ENCODE peak calls at places on chromosomes 16 and 17, in ten cellular contexts. One of them, this sample, is unnamed.

GRCh38 chr17:81165246-81166032 is at the start of gene PVALEF:
- DNase-seq in left colon: no peak
- DNase-seq in HFF-Myc: no peak
- DNase-seq in HTR-8/SVneo: peak; percentile 44
- DNase-seq in activated CD4-positive, alpha-beta T cell treated with anti-CD3 and anti-CD28 coated beads for 24 hours: no peak
- DNase-seq in anterior cingulate cortex: no peak
- DNase-seq in Calu3: no peak
- DNase-seq in thoracic aorta: no peak
- DNase-seq in stimulated activated CD8-positive, alpha-beta memory T cell treated with anti-CD3 and anti-CD28 coated beads, Interleukin-15, amount 100 ng/mL, for 24 hours: no peak
- DNase-seq in NCI-H1048: no peak
- DNase-seq in this sample: no peak

GRCh38 chr17:14080847-14081251 is 11.5 kb downstream of the COX10 start:
- DNase-seq in activated CD4-positive, alpha-beta T cell treated with anti-CD3 and anti-CD28 coated beads for 24 hours: no peak
- DNase-seq in left colon: peak; percentile 30
- DNase-seq in anterior cingulate cortex: no peak
- DNase-seq in Calu3: no peak
- DNase-seq in stimulated activated CD8-positive, alpha-beta memory T cell treated with anti-CD3 and anti-CD28 coated beads, Interleukin-15, amount 100 ng/mL, for 24 hours: no peak
- DNase-seq in HTR-8/SVneo: no peak
- DNase-seq in thoracic aorta: no peak
- DNase-seq in HFF-Myc: peak; percentile 29
- DNase-seq in NCI-H1048: no peak
- DNase-seq in this sample: peak; percentile 81

GRCh38 chr17:17812211-17813054 is 24.4 kb downstream of the SREBF1 start:
- DNase-seq in Calu3: peak; percentile 62
- DNase-seq in thoracic aorta: no peak
- DNase-seq in left colon: peak; percentile 72
- DNase-seq in activated CD4-positive, alpha-beta T cell treated with anti-CD3 and anti-CD28 coated beads for 24 hours: peak; percentile 50
- DNase-seq in HTR-8/SVneo: peak; percentile 70
- DNase-seq in stimulated activated CD8-positive, alpha-beta memory T cell treated with anti-CD3 and anti-CD28 coated beads, Interleukin-15, amount 100 ng/mL, for 24 hours: peak; percentile 52
- DNase-seq in HFF-Myc: no peak
- DNase-seq in anterior cingulate cortex: peak; percentile 63
- DNase-seq in NCI-H1048: no peak
- DNase-seq in this sample: peak; percentile 71

GRCh38 chr17:45574376-45574775 is 83.9 kb upstream of the PLEKHM1 start:
- DNase-seq in HFF-Myc: no peak
- DNase-seq in anterior cingulate cortex: no peak
- DNase-seq in stimulated activated CD8-positive, alpha-beta memory T cell treated with anti-CD3 and anti-CD28 coated beads, Interleukin-15, amount 100 ng/mL, for 24 hours: no peak
- DNase-seq in HTR-8/SVneo: no peak
- DNase-seq in left colon: no peak
- DNase-seq in NCI-H1048: no peak
- DNase-seq in Calu3: no peak
- DNase-seq in activated CD4-positive, alpha-beta T cell treated with anti-CD3 and anti-CD28 coated beads for 24 hours: no peak
- DNase-seq in thoracic aorta: no peak
- DNase-seq in this sample: peak; percentile 44

GRCh38 chr17:57875109-57876022 is 25.5 kb upstream of the MRPS23 start:
- DNase-seq in activated CD4-positive, alpha-beta T cell treated with anti-CD3 and anti-CD28 coated beads for 24 hours: no peak
- DNase-seq in HTR-8/SVneo: peak; percentile 99
- DNase-seq in stimulated activated CD8-positive, alpha-beta memory T cell treated with anti-CD3 and anti-CD28 coated beads, Interleukin-15, amount 100 ng/mL, for 24 hours: no peak
- DNase-seq in NCI-H1048: peak; percentile 65
- DNase-seq in Calu3: peak; percentile 84
- DNase-seq in thoracic aorta: peak; percentile 68
- DNase-seq in HFF-Myc: peak; percentile 95
- DNase-seq in anterior cingulate cortex: peak; percentile 79
- DNase-seq in left colon: peak; percentile 54
- DNase-seq in this sample: peak; percentile 98

GRCh38 chr17:67475161-67475887 is 98.2 kb downstream of the PITPNC1 start:
- DNase-seq in NCI-H1048: peak; percentile 43
- DNase-seq in Calu3: peak; percentile 80
- DNase-seq in HFF-Myc: peak; percentile 52
- DNase-seq in activated CD4-positive, alpha-beta T cell treated with anti-CD3 and anti-CD28 coated beads for 24 hours: peak; percentile 72
- DNase-seq in thoracic aorta: no peak
- DNase-seq in left colon: peak; percentile 89
- DNase-seq in stimulated activated CD8-positive, alpha-beta memory T cell treated with anti-CD3 and anti-CD28 coated beads, Interleukin-15, amount 100 ng/mL, for 24 hours: peak; percentile 48
- DNase-seq in anterior cingulate cortex: peak; percentile 86
- DNase-seq in HTR-8/SVneo: peak; percentile 82
- DNase-seq in this sample: peak; percentile 72

GRCh38 chr16:72805486-72805885 is 242.4 kb downstream of the ZFHX3 start:
- DNase-seq in NCI-H1048: no peak
- DNase-seq in left colon: no peak
- DNase-seq in HTR-8/SVneo: no peak
- DNase-seq in thoracic aorta: no peak
- DNase-seq in HFF-Myc: no peak
- DNase-seq in anterior cingulate cortex: no peak
- DNase-seq in stimulated activated CD8-positive, alpha-beta memory T cell treated with anti-CD3 and anti-CD28 coated beads, Interleukin-15, amount 100 ng/mL, for 24 hours: no peak
- DNase-seq in Calu3: no peak
- DNase-seq in activated CD4-positive, alpha-beta T cell treated with anti-CD3 and anti-CD28 coated beads for 24 hours: no peak
- DNase-seq in this sample: no peak

GRCh38 chr17:78650093-78650715 is 73.0 kb upstream of the DNAH17 start:
- DNase-seq in stimulated activated CD8-positive, alpha-beta memory T cell treated with anti-CD3 and anti-CD28 coated beads, Interleukin-15, amount 100 ng/mL, for 24 hours: no peak
- DNase-seq in HTR-8/SVneo: no peak
- DNase-seq in HFF-Myc: no peak
- DNase-seq in NCI-H1048: no peak
- DNase-seq in Calu3: no peak
- DNase-seq in activated CD4-positive, alpha-beta T cell treated with anti-CD3 and anti-CD28 coated beads for 24 hours: no peak
- DNase-seq in thoracic aorta: no peak
- DNase-seq in anterior cingulate cortex: no peak
- DNase-seq in left colon: no peak
- DNase-seq in this sample: no peak

This sample was measured in adipocyte.